ENCODE peak calls at places on chromosomes 7 and 10, in ten cellular contexts. One of them, this sample, is unnamed.

GRCh38 chr10:75356484-75356883 is 45.1 kb downstream of the ZNF503 start:
- DNase-seq in endothelial cell of umbilical vein: no peak
- DNase-seq in D721Med: no peak
- DNase-seq in heart right ventricle: no peak
- DNase-seq in neural crest cell: no peak
- DNase-seq in AG09309: no peak
- DNase-seq in astrocyte of the spinal cord: no peak
- DNase-seq in left lung: no peak
- DNase-seq in tibial artery: peak; percentile 17
- DNase-seq in BJ: no peak
- DNase-seq in this sample: no peak

GRCh38 chr10:61503051-61503450 is 49.9 kb upstream of the TMEM26 start:
- DNase-seq in endothelial cell of umbilical vein: no peak
- DNase-seq in D721Med: no peak
- DNase-seq in heart right ventricle: no peak
- DNase-seq in neural crest cell: no peak
- DNase-seq in AG09309: peak; percentile 37
- DNase-seq in astrocyte of the spinal cord: no peak
- DNase-seq in left lung: no peak
- DNase-seq in tibial artery: no peak
- DNase-seq in BJ: no peak
- DNase-seq in this sample: no peak

GRCh38 chr10:117240730-117241529 is at the start of gene SLC18A2:
- DNase-seq in endothelial cell of umbilical vein: no peak
- DNase-seq in D721Med: no peak
- DNase-seq in heart right ventricle: no peak
- DNase-seq in neural crest cell: no peak
- DNase-seq in AG09309: no peak
- DNase-seq in astrocyte of the spinal cord: no peak
- DNase-seq in left lung: no peak
- DNase-seq in tibial artery: peak; percentile 34
- DNase-seq in BJ: no peak
- DNase-seq in this sample: no peak

GRCh38 chr7:151014950-151015349 is 9.3 kb downstream of the ATG9B start:
- DNase-seq in endothelial cell of umbilical vein: no peak
- DNase-seq in D721Med: no peak
- DNase-seq in heart right ventricle: no peak
- DNase-seq in neural crest cell: no peak
- DNase-seq in AG09309: no peak
- DNase-seq in astrocyte of the spinal cord: no peak
- DNase-seq in left lung: no peak
- DNase-seq in tibial artery: no peak
- DNase-seq in BJ: no peak
- DNase-seq in this sample: no peak

GRCh38 chr7:2644514-2645273 is 12.9 kb downstream of the TTYH3 start:
- DNase-seq in endothelial cell of umbilical vein: no peak
- DNase-seq in D721Med: no peak
- DNase-seq in heart right ventricle: no peak
- DNase-seq in neural crest cell: no peak
- DNase-seq in AG09309: no peak
- DNase-seq in astrocyte of the spinal cord: no peak
- DNase-seq in left lung: peak; percentile 82
- DNase-seq in tibial artery: no peak
- DNase-seq in BJ: no peak
- DNase-seq in this sample: no peak

GRCh38 chr7:19407270-19407669 is 262.0 kb upstream of the FERD3L start:
- DNase-seq in endothelial cell of umbilical vein: no peak
- DNase-seq in D721Med: no peak
- DNase-seq in heart right ventricle: no peak
- DNase-seq in neural crest cell: no peak
- DNase-seq in AG09309: no peak
- DNase-seq in astrocyte of the spinal cord: no peak
- DNase-seq in left lung: no peak
- DNase-seq in tibial artery: no peak
- DNase-seq in BJ: no peak
- DNase-seq in this sample: no peak

GRCh38 chr7:30029696-30030095 is 1.5 kb downstream of the PLEKHA8 start:
- DNase-seq in endothelial cell of umbilical vein: no peak
- DNase-seq in D721Med: no peak
- DNase-seq in heart right ventricle: no peak
- DNase-seq in neural crest cell: no peak
- DNase-seq in AG09309: no peak
- DNase-seq in astrocyte of the spinal cord: no peak
- DNase-seq in left lung: no peak
- DNase-seq in tibial artery: no peak
- DNase-seq in BJ: no peak
- DNase-seq in this sample: no peak

GRCh38 chr7:7799138-7799537 is 80.7 kb upstream of the RPA3 start:
- DNase-seq in endothelial cell of umbilical vein: peak; percentile 36
- DNase-seq in D721Med: no peak
- DNase-seq in heart right ventricle: no peak
- DNase-seq in neural crest cell: no peak
- DNase-seq in AG09309: no peak
- DNase-seq in astrocyte of the spinal cord: no peak
- DNase-seq in left lung: no peak
- DNase-seq in tibial artery: no peak
- DNase-seq in BJ: no peak
- DNase-seq in this sample: no peak

GRCh38 chr10:131288648-131289047 is 22.9 kb downstream of the TCERG1L start:
- DNase-seq in endothelial cell of umbilical vein: no peak
- DNase-seq in D721Med: no peak
- DNase-seq in heart right ventricle: no peak
- DNase-seq in neural crest cell: no peak
- DNase-seq in AG09309: no peak
- DNase-seq in astrocyte of the spinal cord: no peak
- DNase-seq in left lung: no peak
- DNase-seq in tibial artery: no peak
- DNase-seq in BJ: no peak
- DNase-seq in this sample: no peak

GRCh38 chr7:136869006-136869961 is 832 bp downstream of the CHRM2 start:
- DNase-seq in endothelial cell of umbilical vein: no peak
- DNase-seq in D721Med: no peak
- DNase-seq in heart right ventricle: peak; percentile 21
- DNase-seq in neural crest cell: peak; percentile 9
- DNase-seq in AG09309: no peak
- DNase-seq in astrocyte of the spinal cord: peak; percentile 41
- DNase-seq in left lung: peak; percentile 71
- DNase-seq in tibial artery: no peak
- DNase-seq in BJ: no peak
- DNase-seq in this sample: peak; percentile 53

GRCh38 chr7:129649128-129649690 is 37.7 kb downstream of the NRF1 start:
- DNase-seq in endothelial cell of umbilical vein: no peak
- DNase-seq in D721Med: no peak
- DNase-seq in heart right ventricle: no peak
- DNase-seq in neural crest cell: no peak
- DNase-seq in AG09309: no peak
- DNase-seq in astrocyte of the spinal cord: no peak
- DNase-seq in left lung: no peak
- DNase-seq in tibial artery: no peak
- DNase-seq in BJ: no peak
- DNase-seq in this sample: no peak

GRCh38 chr10:30804478-30805055 is 175.0 kb upstream of the LYZL2 start:
- DNase-seq in endothelial cell of umbilical vein: no peak
- DNase-seq in D721Med: no peak
- DNase-seq in heart right ventricle: peak; percentile 41
- DNase-seq in neural crest cell: no peak
- DNase-seq in AG09309: peak; percentile 95
- DNase-seq in astrocyte of the spinal cord: peak; percentile 45
- DNase-seq in left lung: no peak
- DNase-seq in tibial artery: peak; percentile 78
- DNase-seq in BJ: peak; percentile 89
- DNase-seq in this sample: no peak

GRCh38 chr7:8217200-8218068 is 44.5 kb downstream of the ICA1 start:
- DNase-seq in endothelial cell of umbilical vein: peak; percentile 67
- DNase-seq in D721Med: peak; percentile 18
- DNase-seq in heart right ventricle: no peak
- DNase-seq in neural crest cell: peak; percentile 42
- DNase-seq in AG09309: peak; percentile 46
- DNase-seq in astrocyte of the spinal cord: peak; percentile 79
- DNase-seq in left lung: no peak
- DNase-seq in tibial artery: no peak
- DNase-seq in BJ: peak; percentile 7
- DNase-seq in this sample: no peak

GRCh38 chr10:117548191-117548668 is 5.7 kb downstream of the EMX2 start:
- DNase-seq in endothelial cell of umbilical vein: no peak
- DNase-seq in D721Med: no peak
- DNase-seq in heart right ventricle: no peak
- DNase-seq in neural crest cell: no peak
- DNase-seq in AG09309: no peak
- DNase-seq in astrocyte of the spinal cord: no peak
- DNase-seq in left lung: no peak
- DNase-seq in tibial artery: peak; percentile 33
- DNase-seq in BJ: no peak
- DNase-seq in this sample: no peak

GRCh38 chr7:91503934-91504575 is 239.8 kb downstream of the FZD1 start:
- DNase-seq in endothelial cell of umbilical vein: peak; percentile 45
- DNase-seq in D721Med: no peak
- DNase-seq in heart right ventricle: no peak
- DNase-seq in neural crest cell: no peak
- DNase-seq in AG09309: no peak
- DNase-seq in astrocyte of the spinal cord: peak; percentile 14
- DNase-seq in left lung: no peak
- DNase-seq in tibial artery: no peak
- DNase-seq in BJ: no peak
- DNase-seq in this sample: no peak

GRCh38 chr10:11009471-11010308 is 8.0 kb upstream of the CELF2 start:
- DNase-seq in endothelial cell of umbilical vein: no peak
- DNase-seq in D721Med: no peak
- DNase-seq in heart right ventricle: no peak
- DNase-seq in neural crest cell: no peak
- DNase-seq in AG09309: no peak
- DNase-seq in astrocyte of the spinal cord: no peak
- DNase-seq in left lung: no peak
- DNase-seq in tibial artery: no peak
- DNase-seq in BJ: peak; percentile 12
- DNase-seq in this sample: no peak

GRCh38 chr10:86642499-86642898 is 11.8 kb upstream of the OPN4 start:
- DNase-seq in endothelial cell of umbilical vein: no peak
- DNase-seq in D721Med: no peak
- DNase-seq in heart right ventricle: no peak
- DNase-seq in neural crest cell: no peak
- DNase-seq in AG09309: no peak
- DNase-seq in astrocyte of the spinal cord: peak; percentile 16
- DNase-seq in left lung: no peak
- DNase-seq in tibial artery: no peak
- DNase-seq in BJ: no peak
- DNase-seq in this sample: no peak

DNA sequence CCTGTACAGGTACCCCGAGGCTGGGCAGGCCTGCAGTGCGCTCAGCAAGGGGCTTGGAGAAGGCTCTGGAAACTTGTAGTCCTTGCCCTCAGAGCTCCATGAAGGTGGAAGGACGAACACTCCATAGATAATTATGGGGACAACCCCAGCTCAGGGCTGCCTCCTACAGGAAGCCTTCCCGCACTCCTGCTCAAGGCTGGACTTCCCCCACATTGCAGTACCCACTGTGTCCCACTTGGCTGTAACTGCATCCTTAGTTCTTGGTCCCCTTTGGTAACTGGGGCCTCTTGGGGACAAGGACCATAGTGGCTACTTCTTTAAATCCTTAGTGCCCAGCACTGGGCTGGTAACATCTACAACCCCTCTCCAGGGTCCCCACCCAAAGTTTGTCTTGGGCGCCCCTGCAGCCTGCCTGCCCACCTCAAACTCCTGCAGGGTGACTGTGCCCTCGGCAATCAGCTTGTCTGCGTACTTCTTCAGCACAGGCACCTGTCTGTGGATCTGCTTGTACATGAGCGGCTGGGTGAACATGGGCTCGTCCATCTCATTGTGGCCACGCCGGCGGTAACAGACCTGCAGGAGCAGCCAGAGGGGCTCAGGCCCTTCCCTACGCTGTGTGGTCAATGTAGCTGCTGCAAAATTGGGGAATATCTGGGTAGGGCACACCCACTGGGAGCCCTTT is 17.1 kb downstream of the OGDHL start:
- DNase-seq in endothelial cell of umbilical vein: no peak
- DNase-seq in D721Med: peak; percentile 7
- DNase-seq in heart right ventricle: no peak
- DNase-seq in neural crest cell: no peak
- DNase-seq in AG09309: no peak
- DNase-seq in astrocyte of the spinal cord: no peak
- DNase-seq in left lung: no peak
- DNase-seq in tibial artery: no peak
- DNase-seq in BJ: no peak
- DNase-seq in this sample: no peak
- TF ChIP-seq CTCF in endothelial cell of umbilical vein: no peak
- TF ChIP-seq CTCF in D721Med: no peak
- TF ChIP-seq CTCF in heart right ventricle: no peak
- TF ChIP-seq CTCF in neural crest cell: no peak
- TF ChIP-seq CTCF in AG09309: no peak
- TF ChIP-seq CTCF in astrocyte of the spinal cord: no peak
- TF ChIP-seq CTCF in left lung: no peak
- TF ChIP-seq CTCF in tibial artery: no peak
- TF ChIP-seq CTCF in BJ: no peak
- TF ChIP-seq CTCF in this sample: no peak

GRCh38 chr7:148556892-148557291 is 33.7 kb upstream of the C7orf33 start:
- DNase-seq in endothelial cell of umbilical vein: no peak
- DNase-seq in D721Med: no peak
- DNase-seq in heart right ventricle: no peak
- DNase-seq in neural crest cell: no peak
- DNase-seq in AG09309: no peak
- DNase-seq in astrocyte of the spinal cord: no peak
- DNase-seq in left lung: no peak
- DNase-seq in tibial artery: no peak
- DNase-seq in BJ: no peak
- DNase-seq in this sample: no peak
- TF ChIP-seq CTCF in endothelial cell of umbilical vein: no peak
- TF ChIP-seq CTCF in D721Med: no peak
- TF ChIP-seq CTCF in heart right ventricle: no peak
- TF ChIP-seq CTCF in neural crest cell: no peak
- TF ChIP-seq CTCF in AG09309: no peak
- TF ChIP-seq CTCF in astrocyte of the spinal cord: no peak
- TF ChIP-seq CTCF in left lung: no peak
- TF ChIP-seq CTCF in tibial artery: no peak
- TF ChIP-seq CTCF in BJ: no peak
- TF ChIP-seq CTCF in this sample: no peak

GRCh38 chr7:31251441-31251840 is 89.1 kb downstream of the NEUROD6 start:
- DNase-seq in endothelial cell of umbilical vein: no peak
- DNase-seq in D721Med: no peak
- DNase-seq in heart right ventricle: no peak
- DNase-seq in neural crest cell: no peak
- DNase-seq in AG09309: no peak
- DNase-seq in astrocyte of the spinal cord: no peak
- DNase-seq in left lung: no peak
- DNase-seq in tibial artery: no peak
- DNase-seq in BJ: no peak
- DNase-seq in this sample: no peak
- TF ChIP-seq CTCF in endothelial cell of umbilical vein: no peak
- TF ChIP-seq CTCF in D721Med: no peak
- TF ChIP-seq CTCF in heart right ventricle: no peak
- TF ChIP-seq CTCF in neural crest cell: no peak
- TF ChIP-seq CTCF in AG09309: no peak
- TF ChIP-seq CTCF in astrocyte of the spinal cord: no peak
- TF ChIP-seq CTCF in left lung: no peak
- TF ChIP-seq CTCF in tibial artery: no peak
- TF ChIP-seq CTCF in BJ: no peak
- TF ChIP-seq CTCF in this sample: no peak

GRCh38 chr10:71033396-71033980 is 145.1 kb upstream of the PCBD1 start:
- DNase-seq in endothelial cell of umbilical vein: no peak
- DNase-seq in D721Med: no peak
- DNase-seq in heart right ventricle: no peak
- DNase-seq in neural crest cell: no peak
- DNase-seq in AG09309: no peak
- DNase-seq in astrocyte of the spinal cord: no peak
- DNase-seq in left lung: no peak
- DNase-seq in tibial artery: no peak
- DNase-seq in BJ: no peak
- DNase-seq in this sample: peak; percentile 41
- TF ChIP-seq CTCF in endothelial cell of umbilical vein: no peak
- TF ChIP-seq CTCF in D721Med: no peak
- TF ChIP-seq CTCF in heart right ventricle: no peak
- TF ChIP-seq CTCF in neural crest cell: no peak
- TF ChIP-seq CTCF in AG09309: no peak
- TF ChIP-seq CTCF in astrocyte of the spinal cord: no peak
- TF ChIP-seq CTCF in left lung: no peak
- TF ChIP-seq CTCF in tibial artery: no peak
- TF ChIP-seq CTCF in BJ: no peak
- TF ChIP-seq CTCF in this sample: no peak

This sample was measured in upper lobe of right lung.